ENCODE peak calls at places on chromosomes 11 and 22, in seven cellular contexts. Y is prostate gland; H is left lobe of liver; C is RPMI8226; O is stimulated activated CD4-positive, alpha-beta T cell treated with anti-CD3 and anti-CD28 coated beads, Interleukin-1b, Interleukin-23, amount 100 ng/mL, for 24 hours; N is stimulated activated CD8-positive, alpha-beta memory T cell treated with anti-CD3 and anti-CD28 coated beads, Interleukin-15, amount 100 ng/mL, for 4 hours; V is central memory CD8-positive, alpha-beta T cell. R is an unnamed sample.

GRCh38 chr22:49659924-49660315 is 167.8 kb downstream of the BRD1 start:
- DNase-seq in V (no peak), O (no peak), C (no peak), Y (no peak), N (no peak), H (no peak), R (no peak)

GRCh38 chr11:2932850-2933251 is 3.6 kb upstream of the PHLDA2 start:
- DNase-seq in H (no peak), O (no peak), C (peak), N (no peak), Y (no peak), V (no peak), R (no peak)

GRCh38 chr22:26245001-26245400 is 75.7 kb downstream of the SEZ6L start:
- DNase-seq in V (no peak), O (no peak), C (no peak), H (no peak), N (no peak), Y (no peak), R (no peak)

GRCh38 chr11:1782831-1783724 is 19.4 kb upstream of the CTSD start:
- DNase-seq in Y (no peak), C (peak), H (peak), N (no peak), O (no peak), V (no peak), R (no peak)

GRCh38 chr22:31271485-31271884 is 20.8 kb downstream of the PIK3IP1 start:
- DNase-seq in O (no peak), H (no peak), N (no peak), C (no peak), Y (no peak), V (no peak), R (no peak)

GRCh38 chr11:17813391-17814059 is 78.9 kb downstream of the KCNC1 start:
- DNase-seq in V (no peak), C (no peak), N (no peak), Y (peak), O (no peak), H (no peak), R (no peak)

GRCh38 chr11:69007978-69008381 is 5.1 kb downstream of the MRGPRF start:
- DNase-seq in Y (no peak), N (no peak), V (no peak), O (no peak), H (peak), C (no peak), R (no peak)

GRCh38 chr11:115581871-115582639 is 77.8 kb upstream of the CADM1 start:
- DNase-seq in Y (no peak), N (no peak), V (no peak), H (no peak), O (no peak), C (peak), R (no peak)

GRCh38 chr11:36312593-36312990 is 16.5 kb downstream of the PRR5L start:
- DNase-seq in Y (no peak), C (no peak), O (no peak), H (no peak), N (no peak), V (no peak), R (no peak)